ENCODE peak calls at places on chromosomes 1 and 21, in eight cellular contexts. N, W, P, S, U, T, B and Z are unnamed samples. For H3K36me3, the result is how much of the 10 kb centered on the place peaks cover.

GRCh38 chr1:243487649-243488227 is 231.9 kb downstream of the SDCCAG8 start:
- DNase-seq in S (no peak), U (peak), N (no peak), P (no peak), B (no peak), T (no peak), W (no peak), Z (no peak)

GRCh38 chr1:3240524-3241235 is 171.7 kb downstream of the PRDM16 start:
- DNase-seq in B (no peak), P (no peak), U (no peak), N (no peak), W (no peak), T (peak), S (no peak), Z (no peak)

GRCh38 chr1:76254165-76255043 is 179.9 kb downstream of the ST6GALNAC3 start:
- DNase-seq in N (no peak), T (no peak), U (no peak), B (no peak), P (no peak), S (no peak), W (no peak), Z (no peak)

GRCh38 chr21:38645282-38645681 is 147.0 kb upstream of the ERG start:
- DNase-seq in B (no peak), P (no peak), S (peak), U (peak), W (no peak), T (no peak), N (no peak), Z (peak)

GRCh38 chr1:55402117-55402516 is 187.0 kb upstream of the USP24 start:
- DNase-seq in U (no peak), B (no peak), W (no peak), S (peak), P (no peak), T (no peak), N (no peak), Z (peak)

GRCh38 chr1:22831729-22832413 is 121.2 kb downstream of the EPHB2 start:
- DNase-seq in S (peak), B (no peak), U (peak), N (no peak), W (no peak), T (no peak), P (peak), Z (no peak)

GRCh38 chr1:67367370-67368345 is 60.0 kb downstream of the IL12RB2 start:
- DNase-seq in W (no peak), N (peak), P (no peak), S (no peak), T (no peak), B (no peak), U (no peak), Z (no peak)

GRCh38 chr1:215992620-215993019 is 425.5 kb downstream of the KCTD3 start:
- DNase-seq in U (peak), B (no peak), S (no peak), P (no peak), N (no peak), W (no peak), T (no peak), Z (no peak)

GRCh38 chr1:198168180-198168579 is 11.4 kb downstream of the NEK7 start:
- DNase-seq in S (no peak), U (no peak), N (no peak), T (no peak), P (no peak), W (no peak), B (no peak), Z (no peak)

GRCh38 chr1:966603-967295 is 467 bp downstream of the PLEKHN1 start:
- DNase-seq in T (peak), U (peak), P (peak), N (peak), S (no peak), B (no peak), W (peak), Z (no peak)

GRCh38 chr1:36128126-36128904 is 3.3 kb upstream of the COL8A2 start:
- DNase-seq in N (no peak), P (no peak), B (no peak), U (no peak), T (no peak), W (no peak), S (no peak), Z (no peak)

GRCh38 chr1:172135923-172136610 is 284.4 kb upstream of the C1orf105 start:
- DNase-seq in B (no peak), N (no peak), W (no peak), T (no peak), S (no peak), U (peak), P (no peak), Z (no peak)

GRCh38 chr1:56819393-56819899 is at the start of gene FYB2:
- DNase-seq in P (no peak), B (no peak), U (no peak), T (peak), W (no peak), S (no peak), N (peak), Z (no peak)

GRCh38 chr1:244048566-244049141 is 2.4 kb upstream of the ZBTB18 start:
- DNase-seq in P (no peak), S (no peak), U (no peak), N (no peak), B (no peak), W (no peak), T (peak), Z (no peak)

GRCh38 chr1:209587778-209588177 is 4.3 kb downstream of the CAMK1G start:
- DNase-seq in U (peak), P (no peak), T (no peak), N (no peak), S (no peak), B (no peak), W (no peak), Z (no peak)

GRCh38 chr1:48003741-48004503 is 6.7 kb upstream of the TRABD2B start:
- DNase-seq in P (no peak), B (no peak), U (no peak), S (no peak), N (no peak), W (no peak), T (no peak), Z (no peak)

GRCh38 chr1:89850844-89851410 is 30.1 kb downstream of the LRRC8D start:
- DNase-seq in N (no peak), W (no peak), B (no peak), T (no peak), U (no peak), P (no peak), S (no peak), Z (no peak)
- H3K36me3 ChIP-seq in N (under half), W (under half), B (under half), T (under half), U (under half), P (under half), S (under half), Z (under half)

GRCh38 chr21:41437754-41438153 is 11.7 kb downstream of the MX1 start:
- DNase-seq in S (no peak), B (peak), T (no peak), U (no peak), P (no peak), N (no peak), W (no peak), Z (no peak)
- H3K36me3 ChIP-seq in S (under half), B (half or more), T (half or more), U (under half), P (under half), N (under half), W (under half), Z (half or more)

GRCh38 chr1:6097824-6098223 is 52.1 kb downstream of the KCNAB2 start:
- DNase-seq in U (no peak), P (no peak), T (peak), W (no peak), N (no peak), B (no peak), S (no peak), Z (no peak)

GRCh38 chr1:6099787-6100765 is 54.4 kb downstream of the KCNAB2 start:
- DNase-seq in B (no peak), N (peak), T (peak), S (no peak), W (no peak), U (peak), P (no peak), Z (no peak)

GRCh38 chr1:6100801-6101783 is 55.4 kb downstream of the KCNAB2 start:
- DNase-seq in S (no peak), N (peak), T (peak), U (no peak), W (no peak), B (no peak), P (no peak), Z (no peak)

GRCh38 chr1:6098303-6099215 is 52.9 kb downstream of the KCNAB2 start:
- DNase-seq in B (no peak), W (no peak), T (peak), U (no peak), S (peak), N (no peak), P (no peak), Z (no peak)

DNA sequence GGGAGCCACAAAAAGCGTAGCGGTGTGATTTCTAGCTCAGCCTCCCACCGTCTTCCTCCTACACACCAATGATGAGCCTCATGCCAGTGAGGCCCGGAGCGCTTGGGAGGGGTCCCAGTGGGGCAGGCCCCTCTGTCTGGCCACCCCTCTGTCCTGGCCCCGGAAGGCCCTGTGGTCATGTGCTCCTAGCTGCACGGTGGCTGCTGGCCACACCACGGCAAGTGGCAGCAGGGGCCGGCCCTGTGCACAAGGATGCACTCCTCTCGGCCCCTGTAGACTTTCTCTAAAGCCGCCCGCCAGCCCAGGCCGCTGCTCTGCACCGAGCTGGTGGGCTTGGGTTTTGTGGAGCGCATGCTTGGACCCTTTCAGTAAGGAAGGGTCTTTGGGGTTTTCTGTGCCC is 53.6 kb downstream of the KCNAB2 start:
- DNase-seq in T (peak), U (no peak), B (no peak), S (no peak), N (no peak), W (no peak), P (no peak), Z (no peak)
- H3K36me3 ChIP-seq in T (half or more), U (under half), B (under half), S (under half), N (under half), W (under half), P (under half), Z (under half)

DNA sequence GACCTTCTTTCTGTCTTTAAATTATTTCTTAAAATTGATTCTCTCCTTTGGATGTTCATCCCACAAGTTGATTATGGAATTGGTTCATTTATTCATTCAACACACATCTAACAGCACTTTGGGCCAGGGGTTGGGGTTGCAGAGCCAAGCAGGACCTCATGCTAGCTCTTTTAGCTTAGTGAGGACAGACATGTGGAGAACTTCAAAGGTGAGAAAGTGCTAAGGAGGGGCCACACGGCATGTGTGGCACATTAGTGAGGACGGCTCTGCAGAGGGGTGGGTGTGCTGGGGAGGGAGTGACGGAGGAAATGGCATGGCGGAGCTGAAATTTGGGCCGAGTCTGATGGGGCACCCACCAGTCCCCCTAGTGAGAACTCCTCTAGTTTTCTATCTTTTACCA is 32.5 kb upstream of the VASH2 start:
- DNase-seq in T (no peak), W (no peak), S (no peak), U (no peak), B (no peak), P (no peak), N (no peak), Z (no peak)
- H3K36me3 ChIP-seq in T (under half), W (under half), S (under half), U (under half), B (under half), P (under half), N (under half), Z (under half)

DNA sequence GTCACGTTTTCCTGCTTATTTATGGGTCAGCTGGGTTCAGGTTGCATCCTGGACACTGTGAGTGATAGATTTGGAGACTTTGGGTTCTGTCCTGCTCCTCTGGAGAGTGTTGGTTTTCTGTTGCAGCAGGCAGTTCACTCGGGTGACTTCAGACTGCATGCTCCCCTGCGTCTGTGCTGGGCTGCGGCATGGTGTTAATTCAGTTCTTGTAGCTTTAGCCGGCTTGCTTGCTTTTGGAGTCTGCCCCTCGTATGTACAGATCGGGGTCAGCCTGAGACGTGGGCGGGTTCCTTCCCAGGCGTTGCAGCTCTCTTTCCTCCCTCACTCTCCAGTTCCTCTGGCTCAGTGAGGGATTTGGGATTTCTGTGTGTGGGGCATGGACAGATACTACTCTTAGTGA is 38.0 kb downstream of the PCNT start:
- DNase-seq in U (no peak), W (no peak), T (peak), P (no peak), S (no peak), N (no peak), B (no peak), Z (no peak)
- H3K36me3 ChIP-seq in U (under half), W (under half), T (half or more), P (under half), S (under half), N (under half), B (under half), Z (half or more)

GRCh38 chr21:29403922-29404538 is 105.3 kb downstream of the BACH1 start:
- DNase-seq in U (no peak), W (no peak), P (no peak), T (peak), B (no peak), N (no peak), S (no peak), Z (no peak)
- H3K36me3 ChIP-seq in U (under half), W (under half), P (under half), T (under half), B (under half), N (under half), S (under half), Z (under half)

GRCh38 chr21:34824314-34824713 is 155.5 kb downstream of the CLIC6 start:
- DNase-seq in N (no peak), S (no peak), U (no peak), P (no peak), W (no peak), B (peak), T (no peak), Z (no peak)

GRCh38 chr21:34827445-34828235 is 158.8 kb downstream of the CLIC6 start:
- DNase-seq in N (no peak), W (no peak), P (no peak), U (no peak), S (no peak), T (no peak), B (peak), Z (no peak)

GRCh38 chr21:34826818-34827217 is 158.0 kb downstream of the CLIC6 start:
- DNase-seq in B (peak), U (no peak), S (no peak), N (no peak), T (no peak), P (no peak), W (no peak), Z (no peak)

GRCh38 chr21:34822957-34823356 is 154.2 kb downstream of the CLIC6 start:
- DNase-seq in T (no peak), U (peak), W (no peak), N (no peak), B (peak), S (no peak), P (peak), Z (no peak)

DNA sequence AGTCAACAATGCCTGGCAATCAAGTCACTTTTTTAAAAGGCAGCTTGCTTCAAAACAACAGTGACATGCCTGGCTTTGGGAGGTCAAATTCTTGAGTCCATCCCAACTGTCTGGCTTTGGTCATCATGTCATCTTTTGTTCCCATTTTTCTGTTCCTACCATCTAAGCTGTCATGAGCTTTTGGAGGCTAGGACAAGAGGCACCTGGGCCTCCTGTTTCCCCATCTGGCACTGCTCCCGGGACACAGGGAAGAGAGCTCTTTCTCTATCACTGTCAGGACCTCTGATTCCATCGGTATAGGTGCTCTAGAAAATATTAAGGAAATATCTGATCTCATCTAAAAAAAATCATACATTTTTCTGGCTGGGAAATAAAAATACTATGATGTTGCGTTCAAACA is 156.3 kb downstream of the CLIC6 start:
- DNase-seq in S (no peak), N (no peak), B (peak), T (no peak), W (no peak), P (no peak), U (no peak), Z (no peak)
- H3K36me3 ChIP-seq in S (under half), N (under half), B (under half), T (half or more), W (under half), P (under half), U (half or more), Z (under half)

GRCh38 chr21:46429754-46430681 is 28.7 kb upstream of the DIP2A start:
- DNase-seq in T (no peak), B (no peak), S (no peak), W (no peak), P (no peak), U (no peak), N (no peak), Z (no peak)

GRCh38 chr21:46431448-46431847 is 27.2 kb upstream of the DIP2A start:
- DNase-seq in B (no peak), N (no peak), T (no peak), W (no peak), P (no peak), S (no peak), U (no peak), Z (no peak)

GRCh38 chr21:46427516-46427915 is 31.2 kb upstream of the DIP2A start:
- DNase-seq in U (no peak), N (no peak), B (no peak), P (no peak), T (no peak), S (no peak), W (no peak), Z (no peak)

GRCh38 chr21:46428286-46428685 is 30.4 kb upstream of the DIP2A start:
- DNase-seq in S (no peak), W (no peak), P (no peak), N (no peak), T (no peak), B (no peak), U (no peak), Z (no peak)

GRCh38 chr21:46428987-46429710 is 29.5 kb upstream of the DIP2A start:
- DNase-seq in S (no peak), N (no peak), T (no peak), U (no peak), P (no peak), B (no peak), W (no peak), Z (no peak)
- H3K36me3 ChIP-seq in S (under half), N (under half), T (half or more), U (under half), P (under half), B (half or more), W (under half), Z (half or more)

DNA sequence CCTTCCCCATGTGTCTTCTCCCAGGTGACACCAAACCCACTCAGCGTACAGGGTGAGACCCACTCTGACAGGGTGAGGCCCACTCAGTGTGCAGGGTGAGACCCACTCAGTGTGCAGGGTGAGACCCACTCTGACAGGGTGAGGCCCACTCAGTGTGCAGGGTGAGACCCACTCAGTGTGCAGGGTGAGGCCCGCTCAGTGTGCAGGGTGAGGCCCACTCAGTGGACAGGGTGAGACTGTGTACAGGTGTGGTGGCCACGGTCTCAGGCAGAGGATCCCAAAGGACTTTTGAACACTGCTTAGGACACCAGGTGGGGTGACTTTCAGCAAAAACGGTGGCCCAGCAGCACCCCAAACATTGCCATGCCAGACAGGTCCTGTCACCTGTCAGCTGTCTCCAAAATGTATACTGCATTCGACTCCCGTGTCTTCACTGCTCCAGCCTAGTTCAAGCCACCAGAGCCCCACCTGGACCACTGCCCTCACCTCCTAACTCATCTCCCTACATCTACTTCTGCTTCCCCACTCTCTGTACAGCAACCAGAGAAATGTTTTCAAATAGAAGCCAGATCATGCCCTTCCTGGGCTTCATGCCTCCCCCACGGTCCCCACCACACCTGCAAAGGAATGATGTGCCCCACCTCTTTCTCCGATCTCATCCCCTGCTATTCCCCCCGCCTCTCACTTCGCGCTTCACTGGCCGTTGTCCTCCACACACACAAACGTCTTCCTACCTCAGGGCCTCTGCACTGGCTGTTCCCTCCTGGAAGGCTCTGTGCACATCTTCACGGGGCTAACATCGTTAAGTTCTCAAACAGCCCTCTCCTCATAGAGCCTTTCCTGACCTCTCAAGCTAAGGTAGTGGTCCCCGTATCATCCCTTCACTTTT is 52.1 kb downstream of the ACBD3 start:
- DNase-seq in W (no peak), N (no peak), U (no peak), P (peak), T (no peak), B (peak), S (no peak), Z (peak)
- H3K36me3 ChIP-seq in W (under half), N (under half), U (under half), P (under half), T (under half), B (under half), S (under half), Z (under half)

DNA sequence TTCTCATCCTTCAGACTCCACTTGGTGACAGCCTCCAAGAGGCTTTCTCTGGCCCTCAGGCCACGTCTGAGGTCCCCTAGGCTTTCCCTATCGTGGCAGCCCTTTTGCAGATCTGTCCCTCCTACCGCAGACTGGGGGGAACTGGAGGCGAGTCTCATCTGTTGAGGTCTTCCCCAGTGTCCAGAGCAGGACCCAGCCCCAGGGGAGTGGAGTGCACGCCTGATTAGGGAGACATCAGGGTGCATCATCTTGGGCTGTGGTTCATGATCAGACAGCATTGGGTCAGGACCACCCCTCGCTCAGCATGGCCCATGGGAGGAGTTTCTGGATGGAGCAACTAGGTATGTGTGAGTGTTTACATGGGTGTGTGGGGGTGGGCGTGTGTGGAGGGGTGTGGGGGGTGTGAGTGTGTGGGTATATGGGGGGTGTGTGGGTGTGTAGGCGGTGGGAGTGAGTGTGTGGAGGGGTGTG is 8.5 kb upstream of the MATN1 start:
- DNase-seq in P (no peak), T (no peak), U (no peak), N (no peak), S (no peak), W (no peak), B (no peak), Z (no peak)
- H3K36me3 ChIP-seq in P (under half), T (under half), U (under half), N (under half), S (under half), W (under half), B (under half), Z (under half)